ENCODE peak calls at places on chromosome 7, in six cellular contexts. S is left ventricle myocardium inferior, L is psoas muscle, E is upper lobe of right lung, Y is HL-60, P is coronary artery. Z is an unnamed sample.

GRCh38 chr7:69282941-69283340 is 315.3 kb upstream of the AUTS2 start:
- DNase-seq in E (no peak), L (no peak), S (no peak), P (peak), Y (no peak), Z (no peak)

GRCh38 chr7:157019718-157020451 is 9.4 kb upstream of the MNX1 start:
- DNase-seq in S (no peak), P (no peak), L (no peak), Y (no peak), E (peak), Z (no peak)

GRCh38 chr7:151307536-151307935 is 34.1 kb upstream of the NUB1 start:
- DNase-seq in L (no peak), S (no peak), E (no peak), P (peak), Y (no peak), Z (no peak)

GRCh38 chr7:157521752-157522151 is 184.9 kb downstream of the DNAJB6 start:
- DNase-seq in S (no peak), E (peak), L (no peak), Y (no peak), P (no peak), Z (no peak)

GRCh38 chr7:35697414-35698175 is 2.7 kb upstream of the HERPUD2 start:
- DNase-seq in Y (no peak), L (no peak), E (no peak), S (no peak), P (no peak), Z (no peak)

GRCh38 chr7:23106491-23106800 is 861 bp downstream of the KLHL7 start:
- DNase-seq in Y (no peak), E (no peak), P (no peak), S (no peak), L (no peak), Z (no peak)

GRCh38 chr7:90469554-90469953 is at the start of gene PTTG1IP2:
- DNase-seq in S (peak), Y (no peak), L (no peak), E (no peak), P (no peak), Z (no peak)

GRCh38 chr7:157679607-157680006 is 342.8 kb downstream of the DNAJB6 start:
- DNase-seq in L (no peak), Y (no peak), P (peak), S (no peak), E (no peak), Z (no peak)

GRCh38 chr7:134527979-134528371 is 608 bp downstream of the AKR1B10 start:
- DNase-seq in Y (no peak), S (no peak), E (no peak), L (peak), P (no peak), Z (no peak)

GRCh38 chr7:7151285-7151684 is 31.1 kb upstream of the C1GALT1 start:
- DNase-seq in E (no peak), L (no peak), P (no peak), S (no peak), Y (no peak), Z (no peak)

GRCh38 chr7:4470246-4470645 is 211.8 kb upstream of the FOXK1 start:
- DNase-seq in Y (no peak), S (no peak), P (no peak), L (no peak), E (no peak), Z (no peak)

GRCh38 chr7:5780801-5781496 is 514 bp downstream of the RNF216 start:
- DNase-seq in S (peak), Y (no peak), E (peak), L (peak), P (peak), Z (no peak)

GRCh38 chr7:43692582-43693373 is 36.5 kb downstream of the COA1 start:
- DNase-seq in S (no peak), E (no peak), L (no peak), Y (no peak), P (no peak), Z (no peak)

GRCh38 chr7:87564290-87564963 is 36.3 kb downstream of the ABCB1 start:
- DNase-seq in E (no peak), P (no peak), L (no peak), S (no peak), Y (no peak), Z (no peak)

GRCh38 chr7:22726849-22727792 is at the start of gene IL6:
- DNase-seq in S (peak), P (peak), E (peak), L (peak), Y (peak), Z (no peak)

GRCh38 chr7:87565877-87566276 is 34.8 kb downstream of the ABCB1 start:
- DNase-seq in S (no peak), L (no peak), E (no peak), Y (no peak), P (no peak), Z (no peak)

GRCh38 chr7:138077809-138078208 is 1.6 kb downstream of the AKR1D1 start:
- DNase-seq in Y (no peak), S (no peak), E (no peak), P (no peak), L (no peak), Z (no peak)

GRCh38 chr7:36904101-36904500 is 179.8 kb upstream of the AOAH start:
- DNase-seq in L (no peak), Y (no peak), E (no peak), P (no peak), S (no peak), Z (no peak)

GRCh38 chr7:33137098-33137497 is 7.7 kb downstream of the BBS9 start:
- DNase-seq in Y (no peak), L (no peak), S (no peak), P (no peak), E (no peak), Z (no peak)

GRCh38 chr7:102288285-102288930 is 1.7 kb downstream of the SH2B2 start:
- DNase-seq in P (no peak), L (no peak), S (no peak), Y (no peak), E (no peak), Z (no peak)

GRCh38 chr7:36224916-36225858 is 72.1 kb downstream of the EEPD1 start:
- DNase-seq in Y (no peak), E (no peak), L (no peak), P (no peak), S (no peak), Z (no peak)

GRCh38 chr7:1460757-1461639 is 1.7 kb upstream of the MICALL2 start:
- DNase-seq in L (peak), Y (peak), P (peak), S (peak), E (peak), Z (peak)

GRCh38 chr7:99860281-99861127 is 16.3 kb downstream of the OR2AE1 start:
- DNase-seq in P (peak), E (no peak), Y (no peak), L (peak), S (no peak), Z (peak)

GRCh38 chr7:30713397-30713796 is 31.1 kb upstream of the CRHR2 start:
- DNase-seq in Y (no peak), P (no peak), S (no peak), E (peak), L (no peak), Z (no peak)

GRCh38 chr7:121604627-121605296 is 208.7 kb upstream of the FAM3C start:
- DNase-seq in L (no peak), P (no peak), E (no peak), S (no peak), Y (no peak), Z (no peak)

GRCh38 chr7:108137040-108137439 is 6.9 kb upstream of the LAMB4 start:
- DNase-seq in L (no peak), P (no peak), Y (no peak), S (no peak), E (no peak), Z (no peak)

GRCh38 chr7:45203947-45204445 is 46.4 kb downstream of the RAMP3 start:
- DNase-seq in L (peak), Y (no peak), E (peak), P (peak), S (no peak), Z (no peak)

GRCh38 chr7:50775826-50776225 is 6.9 kb downstream of the GRB10 start:
- DNase-seq in E (no peak), P (no peak), S (no peak), L (no peak), Y (no peak), Z (no peak)

GRCh38 chr7:151485006-151485732 is 34.5 kb downstream of the RHEB start:
- DNase-seq in L (no peak), P (no peak), S (no peak), Y (no peak), E (no peak), Z (no peak)

GRCh38 chr7:158492372-158492771 is 95.3 kb downstream of the PTPRN2 start:
- DNase-seq in E (no peak), L (no peak), S (no peak), P (no peak), Y (no peak), Z (no peak)

GRCh38 chr7:43565786-43566185 is 17.1 kb upstream of the STK17A start:
- DNase-seq in L (no peak), E (no peak), P (no peak), S (no peak), Y (no peak), Z (no peak)

GRCh38 chr7:38757946-38758345 is 126.8 kb upstream of the AMPH start:
- DNase-seq in P (no peak), S (no peak), E (no peak), L (no peak), Y (no peak), Z (no peak)

GRCh38 chr7:151663382-151664100 is 143.8 kb upstream of the RHEB start:
- DNase-seq in E (no peak), P (no peak), S (no peak), Y (no peak), L (no peak), Z (peak)

GRCh38 chr7:97020601-97021442 is 3.8 kb downstream of the DLX5 start:
- DNase-seq in S (no peak), Y (no peak), P (no peak), L (no peak), E (no peak), Z (no peak)
- H3K4me3 ChIP-seq in S (peak), Y (no peak), P (peak), L (peak), E (no peak), Z (no peak)

GRCh38 chr7:80134105-80134535 is 511 bp upstream of the GNAI1 start:
- DNase-seq in S (no peak), L (no peak), E (no peak), Y (no peak), P (no peak), Z (no peak)

GRCh38 chr7:80136276-80137045 is 1.8 kb downstream of the GNAI1 start:
- DNase-seq in Y (no peak), L (no peak), S (no peak), E (no peak), P (no peak), Z (no peak)

GRCh38 chr7:80137410-80137809 is 2.8 kb downstream of the GNAI1 start:
- DNase-seq in L (no peak), Y (no peak), E (no peak), S (no peak), P (no peak), Z (no peak)

GRCh38 chr7:80134536-80135305 is at the start of gene GNAI1:
- DNase-seq in Y (no peak), L (peak), E (peak), P (peak), S (peak), Z (peak)

GRCh38 chr7:80135306-80136104 is 874 bp downstream of the GNAI1 start:
- DNase-seq in L (no peak), S (peak), E (no peak), Y (no peak), P (no peak), Z (no peak)
- H3K27ac ChIP-seq in L (peak), S (peak), E (peak), Y (no peak), P (peak), Z (peak)

DNA sequence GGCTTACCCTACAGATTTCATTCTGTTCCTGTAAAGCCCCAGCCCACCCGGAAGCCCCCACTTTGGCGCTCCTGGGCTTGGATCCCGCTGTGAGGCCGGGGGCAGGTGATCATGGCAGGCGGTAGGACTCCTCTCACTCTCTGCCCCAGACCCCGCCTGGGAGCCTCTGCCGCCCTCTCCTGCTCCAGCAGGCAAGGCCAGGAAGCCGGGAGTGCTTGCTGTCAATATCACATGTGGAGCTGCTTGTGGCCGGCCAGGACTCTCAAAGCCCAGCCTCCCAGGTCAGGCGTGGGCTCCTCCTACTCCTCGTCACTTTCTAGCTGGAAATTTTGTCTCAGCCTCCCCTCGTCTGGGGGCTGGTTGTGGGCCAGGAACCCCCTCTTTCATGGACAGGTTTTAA is 273.5 kb upstream of the PODXL start:
- DNase-seq in E (no peak), Y (no peak), L (no peak), P (no peak), S (peak), Z (no peak)
- TF ChIP-seq CTCF in E (no peak), Y (no peak), L (no peak), P (no peak), S (no peak), Z (no peak)

GRCh38 chr7:41700044-41700471 is 2.8 kb downstream of the INHBA start:
- DNase-seq in E (no peak), Y (no peak), P (no peak), L (no peak), S (no peak), Z (no peak)

GRCh38 chr7:41698114-41698513 is 4.8 kb downstream of the INHBA start:
- DNase-seq in S (no peak), Y (no peak), E (no peak), L (no peak), P (no peak), Z (no peak)

GRCh38 chr7:41701068-41701467 is 1.8 kb downstream of the INHBA start:
- DNase-seq in L (no peak), P (no peak), E (no peak), Y (no peak), S (no peak), Z (no peak)

GRCh38 chr7:41698726-41699125 is 4.2 kb downstream of the INHBA start:
- DNase-seq in S (no peak), P (no peak), L (no peak), E (no peak), Y (no peak), Z (no peak)

GRCh38 chr7:41699532-41699931 is 3.4 kb downstream of the INHBA start:
- DNase-seq in L (no peak), Y (no peak), E (no peak), S (no peak), P (no peak), Z (no peak)
- H3K4me3 ChIP-seq in L (peak), Y (peak), E (peak), S (peak), P (peak), Z (peak)

GRCh38 chr7:127618042-127618441 is at the start of gene PAX4:
- DNase-seq in Y (no peak), E (no peak), P (no peak), L (no peak), S (no peak), Z (no peak)
- H3K27ac ChIP-seq in Y (no peak), E (no peak), P (no peak), L (no peak), S (no peak), Z (no peak)

GRCh38 chr7:117673367-117673766 is 193.5 kb downstream of the CFTR start:
- DNase-seq in P (no peak), Y (no peak), L (no peak), E (peak), S (peak), Z (no peak)

GRCh38 chr7:117666689-117667088 is 186.9 kb downstream of the CFTR start:
- DNase-seq in P (no peak), Y (no peak), S (no peak), L (no peak), E (no peak), Z (no peak)

GRCh38 chr7:117672433-117672832 is 192.6 kb downstream of the CFTR start:
- DNase-seq in E (no peak), S (no peak), L (no peak), Y (no peak), P (no peak), Z (no peak)

GRCh38 chr7:117667456-117667855 is 187.6 kb downstream of the CFTR start:
- DNase-seq in E (no peak), Y (no peak), S (no peak), L (no peak), P (no peak), Z (no peak)

GRCh38 chr7:117669818-117670217 is 190.0 kb downstream of the CFTR start:
- DNase-seq in Y (no peak), E (no peak), P (no peak), L (no peak), S (no peak), Z (no peak)
- TF ChIP-seq CTCF in Y (no peak), E (no peak), P (no peak), L (no peak), S (no peak), Z (no peak)

DNA sequence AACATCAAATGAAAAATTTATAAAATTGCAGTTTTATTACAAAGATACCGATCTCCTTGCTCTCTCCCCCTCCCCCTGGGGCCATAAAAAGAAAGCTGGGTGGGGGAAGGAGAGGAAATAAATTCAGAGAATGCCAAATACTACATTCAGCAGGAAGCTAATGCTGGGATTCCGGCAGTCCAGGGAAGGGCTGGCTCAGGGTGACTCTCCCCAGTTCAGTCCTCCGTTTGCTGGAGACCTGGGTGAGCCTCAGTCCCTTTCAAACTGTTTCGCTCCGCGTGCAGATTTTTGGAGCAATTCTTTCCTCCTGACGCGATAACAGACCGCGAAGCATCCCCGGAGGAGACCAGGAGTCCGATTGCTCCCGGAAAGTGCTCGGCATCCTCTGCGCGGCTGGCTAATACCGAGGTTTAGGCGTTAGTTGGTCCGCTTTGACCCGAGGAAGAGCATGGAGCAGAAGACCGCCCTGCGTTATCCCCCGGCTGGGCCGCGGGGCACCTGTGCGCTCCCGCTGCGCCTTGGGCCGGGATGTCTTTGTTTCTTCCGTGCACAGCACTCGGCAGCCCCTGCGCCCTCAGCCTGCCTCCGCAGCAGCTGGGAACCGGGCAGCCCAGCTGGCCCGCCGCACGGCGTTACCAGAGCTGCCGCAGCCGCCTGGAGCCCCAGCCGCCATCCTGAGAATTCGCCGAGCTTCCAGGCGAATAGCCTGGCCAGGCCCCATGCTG is 3.9 kb upstream of the HOXA2 start:
- DNase-seq in Y (no peak), E (no peak), S (no peak), P (no peak), L (peak), Z (peak)
- H3K4me3 ChIP-seq in Y (no peak), E (peak), S (peak), P (peak), L (peak), Z (peak)

GRCh38 chr7:114459574-114459973 is 45.0 kb downstream of the FOXP2 start:
- DNase-seq in L (no peak), S (no peak), Y (no peak), E (no peak), P (no peak), Z (no peak)

GRCh38 chr7:114460021-114460420 is 45.4 kb downstream of the FOXP2 start:
- DNase-seq in Y (no peak), L (no peak), S (no peak), P (no peak), E (no peak), Z (no peak)
- H3K27ac ChIP-seq in Y (no peak), L (no peak), S (no peak), P (no peak), E (no peak), Z (no peak)

GRCh38 chr7:122884186-122884585 is 2.1 kb downstream of the CADPS2 start:
- DNase-seq in S (no peak), L (no peak), Y (no peak), P (no peak), E (no peak), Z (no peak)

GRCh38 chr7:122885583-122886356 is 490 bp downstream of the CADPS2 start:
- DNase-seq in E (peak), L (peak), Y (no peak), S (peak), P (peak), Z (no peak)

GRCh38 chr7:122887848-122888247 is 1.6 kb upstream of the CADPS2 start:
- DNase-seq in P (no peak), L (no peak), Y (no peak), S (no peak), E (no peak), Z (no peak)

GRCh38 chr7:122887198-122887597 is 938 bp upstream of the CADPS2 start:
- DNase-seq in E (peak), S (peak), P (peak), Y (no peak), L (peak), Z (peak)

DNA sequence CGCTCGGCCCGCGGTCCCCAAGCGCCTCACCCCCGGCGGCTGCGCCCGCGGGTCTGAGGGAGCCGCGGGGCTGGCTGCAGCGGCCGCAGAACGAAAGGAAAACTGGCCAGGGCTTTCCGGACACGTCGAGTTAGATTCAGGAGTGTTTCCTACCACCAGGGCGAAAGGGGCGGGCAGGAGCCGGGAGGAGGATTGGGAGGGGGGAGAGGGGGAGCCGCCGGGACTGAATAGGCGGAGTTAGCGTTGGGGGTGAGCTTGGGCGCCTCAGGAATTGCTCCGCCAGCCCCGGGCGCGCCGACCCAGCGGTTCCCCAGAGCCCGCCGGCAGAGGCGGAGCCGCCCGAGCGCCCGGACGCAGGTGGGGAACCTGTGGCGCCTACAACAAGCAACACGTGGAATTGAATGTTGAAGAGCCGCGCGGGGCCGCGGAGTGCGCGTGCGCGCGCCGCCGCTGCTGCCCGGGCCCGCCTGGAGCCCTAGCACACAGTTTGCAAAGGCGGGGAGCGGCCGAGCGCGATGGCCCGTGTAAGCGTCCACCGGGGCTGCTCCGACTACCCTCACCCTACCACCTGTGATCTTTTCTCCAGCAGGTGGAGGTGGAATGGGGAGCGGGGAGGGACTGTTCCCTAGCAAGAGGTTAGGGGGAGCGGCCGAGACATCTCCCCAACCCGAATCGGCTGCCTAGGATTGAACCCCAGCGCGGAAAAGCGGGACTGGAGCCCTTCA is at the start of gene CADPS2:
- DNase-seq in S (peak), E (peak), L (peak), Y (peak), P (peak), Z (peak)
- TF ChIP-seq CTCF in S (peak), E (peak), L (no peak), Y (no peak), P (no peak), Z (peak)

Z was measured in ascending aorta.